ENCODE peak calls at places on chromosomes 6 and 20, in eight cellular contexts. D is cardiac muscle cell, V is adrenal gland, P is left ventricle myocardium inferior, Z is heart left ventricle, L is brain microvascular endothelial cell, I is GM12865, Q is cardiac fibroblast. K is an unnamed sample.
A peak's percentile ranks its signal among the peaks of the same experiment; 100 is the strongest.

GRCh38 chr6:163405412-163406309 is 8.9 kb upstream of the QKI start:
- DNase-seq in P (peak; percentile 69), D (peak; percentile 34), V (peak; percentile 88), Z (peak; percentile 74), I (peak; percentile 44), L (no peak), Q (peak; percentile 39), K (peak; percentile 36)

GRCh38 chr6:15242503-15242902 is 3.4 kb upstream of the JARID2 start:
- DNase-seq in I (no peak), Z (no peak), L (no peak), V (no peak), Q (no peak), P (no peak), D (no peak), K (no peak)

GRCh38 chr6:148760143-148760505 is 13.3 kb downstream of the UST start:
- DNase-seq in P (no peak), Z (no peak), Q (no peak), D (no peak), L (no peak), I (peak; percentile 27), V (no peak), K (no peak)

GRCh38 chr6:158414900-158415299 is 102.6 kb downstream of the TULP4 start:
- DNase-seq in Z (no peak), L (peak; percentile 62), D (peak; percentile 82), I (no peak), Q (peak; percentile 66), V (no peak), P (no peak), K (no peak)

GRCh38 chr6:84274856-84275255 is 47.4 kb upstream of the CEP162 start:
- DNase-seq in Q (no peak), I (no peak), D (no peak), L (no peak), V (no peak), P (no peak), Z (no peak), K (no peak)

GRCh38 chr6:4953440-4953839 is 50.4 kb downstream of the RPP40 start:
- DNase-seq in D (no peak), I (no peak), P (no peak), L (no peak), Z (no peak), Q (no peak), V (no peak), K (no peak)

GRCh38 chr6:95578106-95578410 is 723 bp downstream of the MANEA start:
- DNase-seq in P (no peak), D (no peak), Q (no peak), I (peak; percentile 39), Z (no peak), V (no peak), L (no peak), K (no peak)

GRCh38 chr20:48034754-48035153 is 249.5 kb upstream of the SULF2 start:
- DNase-seq in D (no peak), L (no peak), Z (no peak), P (no peak), V (no peak), I (no peak), Q (no peak), K (no peak)

GRCh38 chr6:37988696-37989095 is 169.2 kb downstream of the ZFAND3 start:
- DNase-seq in D (no peak), L (no peak), Z (no peak), Q (no peak), I (no peak), V (no peak), P (no peak), K (no peak)

GRCh38 chr20:60138263-60139127 is 180.3 kb downstream of the CDH26 start:
- DNase-seq in P (peak; percentile 59), D (peak; percentile 12), Z (no peak), V (no peak), Q (no peak), I (no peak), L (peak; percentile 50), K (no peak)

GRCh38 chr6:157385482-157385881 is 4.5 kb downstream of the ZDHHC14 start:
- DNase-seq in L (no peak), I (peak; percentile 24), D (no peak), V (no peak), Q (no peak), P (no peak), Z (no peak), K (no peak)

GRCh38 chr6:88763160-88763559 is 200.3 kb downstream of the RNGTT start:
- DNase-seq in Z (no peak), P (no peak), I (no peak), V (no peak), D (peak; percentile 39), L (peak; percentile 9), Q (peak; percentile 44), K (no peak)

GRCh38 chr6:88760091-88760490 is 203.3 kb downstream of the RNGTT start:
- DNase-seq in P (no peak), I (peak; percentile 32), V (no peak), Q (peak; percentile 11), Z (no peak), D (peak; percentile 16), L (peak; percentile 62), K (no peak)

DNA sequence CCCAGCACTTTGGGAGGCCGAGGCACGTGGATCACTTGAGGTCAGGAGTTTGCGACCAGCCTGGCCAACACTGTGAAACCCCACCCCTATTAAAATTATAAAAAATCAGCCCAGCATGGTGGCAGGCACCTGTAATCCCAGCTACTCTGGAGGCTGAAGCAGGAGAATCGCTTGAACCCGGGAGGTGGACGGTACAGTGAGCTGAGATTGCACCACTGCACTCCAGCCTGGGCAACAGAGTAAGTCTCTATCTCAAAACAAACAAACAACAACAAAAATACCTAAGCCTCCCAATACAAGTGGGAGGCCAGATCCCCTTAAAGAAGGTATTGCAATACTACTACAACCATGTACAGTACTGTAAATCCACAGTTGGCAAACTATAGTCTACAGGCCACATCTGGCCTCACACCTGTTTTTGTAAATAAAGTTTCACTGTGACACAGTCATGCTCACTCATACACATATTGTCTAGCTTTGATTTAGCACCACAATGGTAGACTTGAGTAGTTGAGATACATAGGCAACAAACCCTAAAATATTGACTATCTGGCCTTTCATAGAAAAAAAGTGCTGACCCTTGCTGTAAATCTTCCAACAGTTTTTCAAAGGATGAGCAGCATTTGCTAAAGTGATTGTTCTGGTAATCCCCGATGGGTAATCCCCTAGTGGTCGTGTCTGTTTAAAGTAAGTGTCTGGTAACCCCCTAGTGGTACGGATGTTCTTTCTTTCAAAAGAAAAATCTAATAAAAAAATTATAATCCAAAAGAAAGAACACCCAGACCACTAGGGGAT is 202.0 kb downstream of the RNGTT start:
- DNase-seq in P (no peak), Q (no peak), V (no peak), Z (no peak), I (peak; percentile 83), D (no peak), L (no peak), K (no peak)
- H3K4me3 ChIP-seq in P (no peak overlapping the region), Q (no peak overlapping the region), V (no peak overlapping the region), Z (no peak overlapping the region), I (peak overlapping the region; percentile 36), D (no peak overlapping the region), L (no peak overlapping the region), K (no peak overlapping the region)

GRCh38 chr6:13117561-13117960 is 210.8 kb downstream of the TBC1D7 start:
- DNase-seq in Q (no peak), L (no peak), Z (no peak), V (no peak), P (no peak), I (no peak), D (no peak), K (no peak)

GRCh38 chr6:13119549-13119948 is 208.8 kb downstream of the TBC1D7 start:
- DNase-seq in L (no peak), P (no peak), D (no peak), I (no peak), V (no peak), Q (no peak), Z (no peak), K (no peak)

GRCh38 chr6:13116155-13116554 is 212.2 kb downstream of the TBC1D7 start:
- DNase-seq in D (no peak), P (no peak), Q (no peak), V (no peak), L (no peak), Z (no peak), I (no peak), K (no peak)

GRCh38 chr6:13120483-13121482 is 207.6 kb downstream of the TBC1D7 start:
- DNase-seq in D (peak; percentile 7), I (no peak), V (no peak), L (no peak), Q (no peak), Z (peak; percentile 44), P (peak; percentile 41), K (no peak)
- TF ChIP-seq CTCF in D (no peak), I (no peak), V (no peak), L (no peak), Q (no peak), Z (peak; percentile 35), P (peak; percentile 44), K (no peak)

DNA sequence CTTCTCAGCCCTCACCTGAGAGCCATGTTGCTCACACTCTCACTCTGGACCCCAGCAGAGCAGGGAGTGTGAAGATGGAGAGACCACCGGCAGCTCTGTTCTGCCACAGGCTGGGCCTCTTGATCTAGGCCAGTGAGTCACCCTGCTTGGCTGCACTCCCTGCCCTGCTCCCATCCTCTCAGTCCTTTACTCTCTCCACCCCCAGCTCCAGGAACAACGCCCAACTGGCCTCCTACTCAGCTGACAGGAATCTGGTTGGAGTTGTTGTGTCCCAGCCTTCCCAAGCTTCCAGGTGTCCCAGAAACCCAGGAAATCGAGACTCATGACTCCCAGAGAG is at the start of gene PSORS1C1:
- DNase-seq in P (peak; percentile 89), V (peak; percentile 85), I (no peak), D (peak; percentile 94), Q (peak; percentile 94), L (peak; percentile 92), Z (peak; percentile 74), K (no peak)
- H3K4me3 ChIP-seq in P (peak within 1 kb of the TSS; percentile 52), V (peak within 1 kb of the TSS; percentile 31), I (no peak within 1 kb of the TSS), D (no peak within 1 kb of the TSS), Q (peak within 1 kb of the TSS; percentile 39), L (peak within 1 kb of the TSS; percentile 41), Z (no peak within 1 kb of the TSS), K (no peak within 1 kb of the TSS)

GRCh38 chr20:57573893-57574292 is 13.0 kb downstream of the PCK1 start:
- DNase-seq in L (no peak), D (no peak), Q (no peak), V (no peak), I (no peak), P (no peak), Z (no peak), K (peak; percentile 41)
- TF ChIP-seq CTCF in L (peak; percentile 25), D (no peak), Q (no peak), V (no peak), I (peak; percentile 7), P (no peak), Z (no peak), K (peak; percentile 70)

GRCh38 chr6:16305788-16306187 is 67.4 kb downstream of the GMPR start:
- DNase-seq in Q (no peak), D (no peak), P (no peak), Z (no peak), L (no peak), I (no peak), V (no peak), K (no peak)
- H3K4me3 ChIP-seq in Q (no peak overlapping the region), D (no peak overlapping the region), P (no peak overlapping the region), Z (no peak overlapping the region), L (no peak overlapping the region), I (peak overlapping the region; percentile 40), V (no peak overlapping the region), K (no peak overlapping the region)

K was measured in BE2C.